ENCODE peak calls at places on chromosomes 11 and 22, in five cellular contexts. One of them, this sample, is unnamed.

GRCh38 chr22:44729391-44730012 is 22.9 kb upstream of the ARHGAP8 start:
- DNase-seq in HS-5: no peak
- DNase-seq in activated naive CD4-positive, alpha-beta T cell treated with Interleukin-2 at 50 U/mL for 16 hours: no peak
- DNase-seq in hypothalamus: peak; percentile 52
- DNase-seq in EL: no peak
- DNase-seq in this sample: no peak

GRCh38 chr11:76073716-76074115 is 132.6 kb downstream of the WNT11 start:
- DNase-seq in HS-5: peak; percentile 18
- DNase-seq in activated naive CD4-positive, alpha-beta T cell treated with Interleukin-2 at 50 U/mL for 16 hours: no peak
- DNase-seq in hypothalamus: no peak
- DNase-seq in EL: no peak
- DNase-seq in this sample: no peak

GRCh38 chr11:100726709-100727108 is 39.6 kb downstream of the ARHGAP42 start:
- DNase-seq in HS-5: no peak
- DNase-seq in activated naive CD4-positive, alpha-beta T cell treated with Interleukin-2 at 50 U/mL for 16 hours: no peak
- DNase-seq in hypothalamus: no peak
- DNase-seq in EL: no peak
- DNase-seq in this sample: no peak

GRCh38 chr11:70483940-70484339 is 85.6 kb downstream of the CTTN start:
- DNase-seq in HS-5: no peak
- DNase-seq in activated naive CD4-positive, alpha-beta T cell treated with Interleukin-2 at 50 U/mL for 16 hours: no peak
- DNase-seq in hypothalamus: no peak
- DNase-seq in EL: no peak
- DNase-seq in this sample: no peak

GRCh38 chr22:41445171-41446056 is 1.2 kb downstream of the TOB2 start:
- DNase-seq in HS-5: no peak
- DNase-seq in activated naive CD4-positive, alpha-beta T cell treated with Interleukin-2 at 50 U/mL for 16 hours: peak; percentile 29
- DNase-seq in hypothalamus: no peak
- DNase-seq in EL: peak; percentile 21
- DNase-seq in this sample: no peak

GRCh38 chr11:64842851-64843841 is 1.3 kb downstream of the CDC42BPG start:
- DNase-seq in HS-5: no peak
- DNase-seq in activated naive CD4-positive, alpha-beta T cell treated with Interleukin-2 at 50 U/mL for 16 hours: no peak
- DNase-seq in hypothalamus: no peak
- DNase-seq in EL: no peak
- DNase-seq in this sample: no peak

GRCh38 chr22:26570126-26570525 is 19.8 kb downstream of the TPST2 start:
- DNase-seq in HS-5: no peak
- DNase-seq in activated naive CD4-positive, alpha-beta T cell treated with Interleukin-2 at 50 U/mL for 16 hours: no peak
- DNase-seq in hypothalamus: no peak
- DNase-seq in EL: no peak
- DNase-seq in this sample: no peak

GRCh38 chr11:131668867-131669780 is 298.7 kb downstream of the NTM start:
- DNase-seq in HS-5: no peak
- DNase-seq in activated naive CD4-positive, alpha-beta T cell treated with Interleukin-2 at 50 U/mL for 16 hours: peak; percentile 17
- DNase-seq in hypothalamus: peak; percentile 23
- DNase-seq in EL: peak; percentile 52
- DNase-seq in this sample: no peak

GRCh38 chr11:47571895-47572294 is 6.5 kb downstream of the PTPMT1 start:
- DNase-seq in HS-5: no peak
- DNase-seq in activated naive CD4-positive, alpha-beta T cell treated with Interleukin-2 at 50 U/mL for 16 hours: no peak
- DNase-seq in hypothalamus: no peak
- DNase-seq in EL: peak; percentile 88
- DNase-seq in this sample: no peak

GRCh38 chr11:88521354-88522310 is 184.1 kb upstream of the CTSC start:
- DNase-seq in HS-5: no peak
- DNase-seq in activated naive CD4-positive, alpha-beta T cell treated with Interleukin-2 at 50 U/mL for 16 hours: no peak
- DNase-seq in hypothalamus: no peak
- DNase-seq in EL: no peak
- DNase-seq in this sample: no peak

GRCh38 chr22:41998361-41999261 is at the start of gene WBP2NL:
- DNase-seq in HS-5: peak; percentile 50
- DNase-seq in activated naive CD4-positive, alpha-beta T cell treated with Interleukin-2 at 50 U/mL for 16 hours: peak; percentile 87
- DNase-seq in hypothalamus: peak; percentile 65
- DNase-seq in EL: peak; percentile 76
- DNase-seq in this sample: no peak

GRCh38 chr22:47164514-47165337 is 402.3 kb downstream of the TBC1D22A start:
- DNase-seq in HS-5: no peak
- DNase-seq in activated naive CD4-positive, alpha-beta T cell treated with Interleukin-2 at 50 U/mL for 16 hours: no peak
- DNase-seq in hypothalamus: no peak
- DNase-seq in EL: no peak
- DNase-seq in this sample: no peak

GRCh38 chr22:22702874-22703570 is 58.6 kb downstream of the GGTLC2 start:
- DNase-seq in HS-5: no peak
- DNase-seq in activated naive CD4-positive, alpha-beta T cell treated with Interleukin-2 at 50 U/mL for 16 hours: no peak
- DNase-seq in hypothalamus: no peak
- DNase-seq in EL: no peak
- DNase-seq in this sample: no peak

GRCh38 chr11:65499713-65500261 is 942 bp downstream of the MALAT1 start:
- DNase-seq in HS-5: no peak
- DNase-seq in activated naive CD4-positive, alpha-beta T cell treated with Interleukin-2 at 50 U/mL for 16 hours: no peak
- DNase-seq in hypothalamus: no peak
- DNase-seq in EL: no peak
- DNase-seq in this sample: no peak

GRCh38 chr11:2777396-2777795 is 77.6 kb upstream of the KCNQ1OT1 start:
- DNase-seq in HS-5: no peak
- DNase-seq in activated naive CD4-positive, alpha-beta T cell treated with Interleukin-2 at 50 U/mL for 16 hours: no peak
- DNase-seq in hypothalamus: no peak
- DNase-seq in EL: peak; percentile 41
- DNase-seq in this sample: no peak

GRCh38 chr11:64862914-64863313 is 15.5 kb downstream of the EHD1 start:
- DNase-seq in HS-5: no peak
- DNase-seq in activated naive CD4-positive, alpha-beta T cell treated with Interleukin-2 at 50 U/mL for 16 hours: no peak
- DNase-seq in hypothalamus: no peak
- DNase-seq in EL: no peak
- DNase-seq in this sample: no peak

GRCh38 chr11:7901319-7901854 is 29.7 kb downstream of the OR10A6 start:
- DNase-seq in HS-5: no peak
- DNase-seq in activated naive CD4-positive, alpha-beta T cell treated with Interleukin-2 at 50 U/mL for 16 hours: no peak
- DNase-seq in hypothalamus: no peak
- DNase-seq in EL: no peak
- DNase-seq in this sample: no peak

GRCh38 chr11:63889344-63889743 is 27.6 kb downstream of the RCOR2 start:
- DNase-seq in HS-5: no peak
- DNase-seq in activated naive CD4-positive, alpha-beta T cell treated with Interleukin-2 at 50 U/mL for 16 hours: no peak
- DNase-seq in hypothalamus: no peak
- DNase-seq in EL: no peak
- DNase-seq in this sample: no peak

GRCh38 chr11:45025716-45026492 is 75.2 kb upstream of the TP53I11 start:
- DNase-seq in HS-5: no peak
- DNase-seq in activated naive CD4-positive, alpha-beta T cell treated with Interleukin-2 at 50 U/mL for 16 hours: no peak
- DNase-seq in hypothalamus: no peak
- DNase-seq in EL: no peak
- DNase-seq in this sample: no peak

GRCh38 chr11:6733326-6734030 is 38.3 kb downstream of the OR2AG2 start:
- DNase-seq in HS-5: no peak
- DNase-seq in activated naive CD4-positive, alpha-beta T cell treated with Interleukin-2 at 50 U/mL for 16 hours: no peak
- DNase-seq in hypothalamus: no peak
- DNase-seq in EL: no peak
- DNase-seq in this sample: no peak

GRCh38 chr11:128516467-128516778 is 70.9 kb downstream of the ETS1 start:
- DNase-seq in HS-5: no peak
- DNase-seq in activated naive CD4-positive, alpha-beta T cell treated with Interleukin-2 at 50 U/mL for 16 hours: no peak
- DNase-seq in hypothalamus: no peak
- DNase-seq in EL: no peak
- DNase-seq in this sample: no peak

GRCh38 chr11:10973416-10973815 is 115.6 kb upstream of the ZBED5 start:
- DNase-seq in HS-5: no peak
- DNase-seq in activated naive CD4-positive, alpha-beta T cell treated with Interleukin-2 at 50 U/mL for 16 hours: no peak
- DNase-seq in hypothalamus: no peak
- DNase-seq in EL: no peak
- DNase-seq in this sample: no peak

GRCh38 chr11:69617682-69618081 is 23.3 kb upstream of the CCND1 start:
- DNase-seq in HS-5: no peak
- DNase-seq in activated naive CD4-positive, alpha-beta T cell treated with Interleukin-2 at 50 U/mL for 16 hours: no peak
- DNase-seq in hypothalamus: no peak
- DNase-seq in EL: no peak
- DNase-seq in this sample: no peak

GRCh38 chr22:29152381-29153138 is 53.1 kb upstream of the EMID1 start:
- DNase-seq in HS-5: no peak
- DNase-seq in activated naive CD4-positive, alpha-beta T cell treated with Interleukin-2 at 50 U/mL for 16 hours: no peak
- DNase-seq in hypothalamus: no peak
- DNase-seq in EL: no peak
- DNase-seq in this sample: no peak

GRCh38 chr11:100791873-100792272 is 104.8 kb downstream of the ARHGAP42 start:
- DNase-seq in HS-5: no peak
- DNase-seq in activated naive CD4-positive, alpha-beta T cell treated with Interleukin-2 at 50 U/mL for 16 hours: no peak
- DNase-seq in hypothalamus: no peak
- DNase-seq in EL: peak; percentile 53
- DNase-seq in this sample: no peak

GRCh38 chr11:22331771-22332170 is 6.4 kb upstream of the SLC17A6 start:
- DNase-seq in HS-5: no peak
- DNase-seq in activated naive CD4-positive, alpha-beta T cell treated with Interleukin-2 at 50 U/mL for 16 hours: no peak
- DNase-seq in hypothalamus: no peak
- DNase-seq in EL: no peak
- DNase-seq in this sample: no peak

GRCh38 chr11:100684101-100685065 is 2.7 kb upstream of the ARHGAP42 start:
- DNase-seq in HS-5: no peak
- DNase-seq in activated naive CD4-positive, alpha-beta T cell treated with Interleukin-2 at 50 U/mL for 16 hours: no peak
- DNase-seq in hypothalamus: no peak
- DNase-seq in EL: no peak
- DNase-seq in this sample: no peak

GRCh38 chr11:46438211-46438610 is 46.6 kb upstream of the CHRM4 start:
- DNase-seq in HS-5: no peak
- DNase-seq in activated naive CD4-positive, alpha-beta T cell treated with Interleukin-2 at 50 U/mL for 16 hours: no peak
- DNase-seq in hypothalamus: no peak
- DNase-seq in EL: no peak
- DNase-seq in this sample: no peak

GRCh38 chr11:65650547-65651338 is 12.0 kb downstream of the RELA start:
- DNase-seq in HS-5: no peak
- DNase-seq in activated naive CD4-positive, alpha-beta T cell treated with Interleukin-2 at 50 U/mL for 16 hours: no peak
- DNase-seq in hypothalamus: no peak
- DNase-seq in EL: no peak
- DNase-seq in this sample: no peak

GRCh38 chr11:84106560-84106959 is 820.4 kb upstream of the CCDC90B start:
- DNase-seq in HS-5: no peak
- DNase-seq in activated naive CD4-positive, alpha-beta T cell treated with Interleukin-2 at 50 U/mL for 16 hours: no peak
- DNase-seq in hypothalamus: no peak
- DNase-seq in EL: no peak
- DNase-seq in this sample: no peak

GRCh38 chr22:40414838-40415505 is 44.6 kb downstream of the SGSM3 start:
- DNase-seq in HS-5: no peak
- DNase-seq in activated naive CD4-positive, alpha-beta T cell treated with Interleukin-2 at 50 U/mL for 16 hours: no peak
- DNase-seq in hypothalamus: no peak
- DNase-seq in EL: no peak
- DNase-seq in this sample: no peak

GRCh38 chr11:57663975-57664374 is 3.9 kb upstream of the ZDHHC5 start:
- DNase-seq in HS-5: no peak
- DNase-seq in activated naive CD4-positive, alpha-beta T cell treated with Interleukin-2 at 50 U/mL for 16 hours: no peak
- DNase-seq in hypothalamus: no peak
- DNase-seq in EL: no peak
- DNase-seq in this sample: no peak

GRCh38 chr22:38873469-38874411 is 1.7 kb upstream of the CBX6 start:
- DNase-seq in HS-5: no peak
- DNase-seq in activated naive CD4-positive, alpha-beta T cell treated with Interleukin-2 at 50 U/mL for 16 hours: peak; percentile 81
- DNase-seq in hypothalamus: no peak
- DNase-seq in EL: no peak
- DNase-seq in this sample: no peak

GRCh38 chr22:50548046-50548912 is 2.6 kb downstream of the KLHDC7B start:
- DNase-seq in HS-5: no peak
- DNase-seq in activated naive CD4-positive, alpha-beta T cell treated with Interleukin-2 at 50 U/mL for 16 hours: peak; percentile 66
- DNase-seq in hypothalamus: no peak
- DNase-seq in EL: no peak
- DNase-seq in this sample: no peak

GRCh38 chr11:105915036-105915435 is 107.0 kb downstream of the MSANTD4 start:
- DNase-seq in HS-5: no peak
- DNase-seq in activated naive CD4-positive, alpha-beta T cell treated with Interleukin-2 at 50 U/mL for 16 hours: no peak
- DNase-seq in hypothalamus: no peak
- DNase-seq in EL: no peak
- DNase-seq in this sample: no peak